ENCODE peak calls at places on chromosome 9, in ten cellular contexts. Y is vagina, P is esophagus squamous epithelium, W is GM12891, V is testis, Q is body of pancreas, F is prostate gland, R is A549, U is breast epithelium, T is heart left ventricle. K is an unnamed sample.

GRCh38 chr9:91736898-91737601 is 213.0 kb downstream of the ROR2 start:
- DNase-seq in Y (no peak), P (no peak), W (no peak), V (no peak), Q (no peak), F (no peak), R (no peak), U (no peak), T (no peak), K (no peak)

GRCh38 chr9:95912773-95913172 is 37.3 kb downstream of the ERCC6L2 start:
- DNase-seq in Y (no peak), P (no peak), W (no peak), V (no peak), Q (no peak), F (no peak), R (no peak), U (no peak), T (no peak), K (no peak)

GRCh38 chr9:130990362-130991226 is 18.4 kb upstream of the LAMC3 start:
- DNase-seq in Y (no peak), P (no peak), W (no peak), V (no peak), Q (no peak), F (no peak), R (no peak), U (no peak), T (no peak), K (no peak)

GRCh38 chr9:128243486-128244415 is 32.1 kb downstream of the GOLGA2 start:
- DNase-seq in Y (no peak), P (no peak), W (no peak), V (no peak), Q (no peak), F (no peak), R (no peak), U (no peak), T (no peak), K (no peak)

GRCh38 chr9:126395439-126396212 is 69.0 kb downstream of the MVB12B start:
- DNase-seq in Y (no peak), P (no peak), W (no peak), V (no peak), Q (no peak), F (peak; percentile 29), R (no peak), U (no peak), T (no peak), K (no peak)

GRCh38 chr9:5188060-5188707 is 2.7 kb upstream of the INSL6 start:
- DNase-seq in Y (no peak), P (no peak), W (no peak), V (no peak), Q (no peak), F (no peak), R (no peak), U (no peak), T (no peak), K (no peak)

GRCh38 chr9:12680341-12680740 is 12.8 kb upstream of the TYRP1 start:
- DNase-seq in Y (no peak), P (no peak), W (no peak), V (no peak), Q (no peak), F (no peak), R (no peak), U (no peak), T (no peak), K (no peak)

GRCh38 chr9:69131682-69132081 is 42.4 kb upstream of the TJP2 start:
- DNase-seq in Y (no peak), P (no peak), W (no peak), V (peak; percentile 46), Q (peak; percentile 20), F (peak; percentile 25), R (peak; percentile 26), U (no peak), T (no peak), K (no peak)

GRCh38 chr9:96885424-96885823 is 31.1 kb upstream of the ZNF782 start:
- DNase-seq in Y (no peak), P (no peak), W (no peak), V (no peak), Q (no peak), F (no peak), R (no peak), U (no peak), T (no peak), K (no peak)

GRCh38 chr9:132372177-132373095 is 17.6 kb upstream of the SETX start:
- DNase-seq in Y (no peak), P (no peak), W (no peak), V (peak; percentile 78), Q (peak; percentile 22), F (no peak), R (peak; percentile 29), U (no peak), T (no peak), K (peak; percentile 13)

GRCh38 chr9:72538926-72539702 is 17.7 kb downstream of the TMC1 start:
- DNase-seq in Y (no peak), P (no peak), W (no peak), V (no peak), Q (no peak), F (no peak), R (no peak), U (no peak), T (no peak), K (no peak)

GRCh38 chr9:99221266-99221622 is 498 bp downstream of the ALG2 start:
- DNase-seq in Y (no peak), P (no peak), W (peak; percentile 15), V (no peak), Q (no peak), F (peak; percentile 5), R (no peak), U (no peak), T (no peak), K (no peak)

GRCh38 chr9:99222416-99223280 is 566 bp downstream of the SEC61B start:
- DNase-seq in Y (no peak), P (no peak), W (no peak), V (no peak), Q (no peak), F (no peak), R (no peak), U (no peak), T (peak; percentile 64), K (peak; percentile 74)

GRCh38 chr9:99224445-99224844 is 2.4 kb downstream of the SEC61B start:
- DNase-seq in Y (no peak), P (no peak), W (no peak), V (no peak), Q (no peak), F (no peak), R (no peak), U (no peak), T (no peak), K (no peak)

GRCh38 chr9:99226054-99226453 is 4.0 kb downstream of the SEC61B start:
- DNase-seq in Y (no peak), P (no peak), W (no peak), V (no peak), Q (no peak), F (no peak), R (no peak), U (no peak), T (no peak), K (no peak)

GRCh38 chr9:99221623-99222415 is at the start of the genes ALG2 and SEC61B:
- DNase-seq in Y (peak; percentile 96), P (peak; percentile 82), W (peak; percentile 92), V (peak; percentile 98), Q (peak; percentile 94), F (peak; percentile 89), R (peak; percentile 95), U (peak; percentile 88), T (peak; percentile 96), K (peak; percentile 98)
- TF ChIP-seq POLR2A in Y (peak; percentile 71), P (peak; percentile 89), W (peak; percentile 90), V (peak; percentile 70), Q (peak; percentile 96), F (peak; percentile 82), R (peak; percentile 97), U (peak; percentile 30), T (peak; percentile 53), K (peak; percentile 94)

GRCh38 chr9:124947727-124948391 is 7.0 kb upstream of the GOLGA1 start:
- DNase-seq in Y (no peak), P (no peak), W (no peak), V (no peak), Q (no peak), F (no peak), R (no peak), U (no peak), T (no peak), K (no peak)
- TF ChIP-seq POLR2A in Y (no peak), P (no peak), W (no peak), V (no peak), Q (no peak), F (no peak), R (no peak), U (no peak), T (no peak), K (no peak)

GRCh38 chr9:89881431-89881830 is 276.6 kb downstream of the GADD45G start:
- DNase-seq in Y (peak; percentile 49), P (no peak), W (no peak), V (no peak), Q (no peak), F (no peak), R (no peak), U (no peak), T (no peak), K (no peak)

GRCh38 chr9:89880721-89881120 is 275.9 kb downstream of the GADD45G start:
- DNase-seq in Y (no peak), P (no peak), W (no peak), V (peak; percentile 12), Q (no peak), F (no peak), R (no peak), U (no peak), T (no peak), K (no peak)

GRCh38 chr9:89883401-89884341 is 278.9 kb downstream of the GADD45G start:
- DNase-seq in Y (peak; percentile 78), P (no peak), W (no peak), V (peak; percentile 8), Q (no peak), F (no peak), R (no peak), U (peak; percentile 12), T (no peak), K (no peak)

GRCh38 chr9:89884356-89885083 is 279.7 kb downstream of the GADD45G start:
- DNase-seq in Y (no peak), P (no peak), W (no peak), V (peak; percentile 16), Q (no peak), F (no peak), R (no peak), U (peak; percentile 44), T (peak; percentile 74), K (no peak)

DNA sequence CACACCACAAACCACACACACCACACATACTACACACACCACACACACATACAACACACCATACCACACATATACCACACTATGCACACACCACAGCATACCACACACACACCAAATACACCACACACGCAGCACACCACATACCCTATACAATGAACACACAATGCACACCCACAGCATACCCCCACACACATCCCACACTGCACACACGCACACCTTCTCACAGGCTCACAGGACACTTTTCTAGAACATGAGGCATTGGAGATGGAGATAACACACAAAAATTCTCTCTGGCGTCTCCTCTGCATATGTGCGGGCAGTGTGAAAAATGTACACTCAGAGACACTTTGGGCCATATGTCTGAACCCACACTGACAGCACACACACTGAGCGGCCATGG is 278.1 kb downstream of the GADD45G start:
- DNase-seq in Y (no peak), P (no peak), W (no peak), V (peak; percentile 6), Q (no peak), F (no peak), R (no peak), U (no peak), T (no peak), K (no peak)
- TF ChIP-seq POLR2A in Y (no peak), P (no peak), W (no peak), V (no peak), Q (no peak), F (no peak), R (no peak), U (no peak), T (no peak), K (no peak)

GRCh38 chr9:136345281-136346156 is 18.0 kb downstream of the DNLZ start:
- DNase-seq in Y (no peak), P (no peak), W (no peak), V (peak; percentile 78), Q (peak; percentile 64), F (no peak), R (peak; percentile 57), U (no peak), T (no peak), K (no peak)
- TF ChIP-seq POLR2A in Y (no peak), P (no peak), W (no peak), V (no peak), Q (no peak), F (no peak), R (no peak), U (no peak), T (no peak), K (no peak)